ENCODE peak calls at places on chromosomes 6 and 20, in four cellular contexts. K is ovary, F is upper lobe of left lung, A is stomach. R is an unnamed sample.

GRCh38 chr6:88008821-88009220 is 38.8 kb upstream of the SPACA1 start:
- DNase-seq in K (no peak), F (no peak), A (no peak), R (no peak)

GRCh38 chr20:53809728-53810365 is 216.2 kb upstream of the ZNF217 start:
- DNase-seq in K (no peak), F (no peak), A (no peak), R (no peak)

GRCh38 chr6:105116150-105116549 is 63.7 kb downstream of the POPDC3 start:
- DNase-seq in K (no peak), A (no peak), F (no peak), R (no peak)

GRCh38 chr6:117615981-117616961 is 14.0 kb upstream of the GOPC start:
- DNase-seq in A (no peak), K (no peak), F (no peak), R (no peak)

GRCh38 chr20:805713-806112 is 27.8 kb upstream of the FAM110A start:
- DNase-seq in K (no peak), F (no peak), A (no peak), R (no peak)

GRCh38 chr6:149065658-149066556 is 251.6 kb upstream of the TAB2 start:
- DNase-seq in F (no peak), A (no peak), K (no peak), R (no peak)

GRCh38 chr20:23049933-23050838 is 714 bp upstream of the THBD start:
- DNase-seq in K (peak), F (peak), A (peak), R (peak)

GRCh38 chr6:45724511-45724910 is 291.1 kb downstream of the CLIC5 start:
- DNase-seq in F (no peak), K (peak), A (no peak), R (no peak)

GRCh38 chr20:32138921-32139320 is 29.4 kb downstream of the TM9SF4 start:
- DNase-seq in F (no peak), A (no peak), K (no peak), R (peak)

GRCh38 chr20:9460518-9460917 is 53.9 kb upstream of the LAMP5 start:
- DNase-seq in F (no peak), A (no peak), K (no peak), R (no peak)

GRCh38 chr6:89117285-89118108 is at the start of gene SRSF12:
- DNase-seq in F (peak), A (peak), K (peak), R (no peak)

GRCh38 chr6:131766631-131767030 is 41.2 kb upstream of the ENPP1 start:
- DNase-seq in K (no peak), A (no peak), F (no peak), R (no peak)

GRCh38 chr6:35177586-35177985 is 36.2 kb upstream of the SCUBE3 start:
- DNase-seq in K (no peak), F (no peak), A (no peak), R (no peak)

GRCh38 chr6:10891960-10892359 is 5.1 kb downstream of the SYCP2L start:
- DNase-seq in K (no peak), F (no peak), A (no peak), R (no peak)

GRCh38 chr6:11969092-11969491 is 43.0 kb upstream of the HIVEP1 start:
- DNase-seq in K (peak), F (no peak), A (no peak), R (no peak)

GRCh38 chr6:64679411-64679810 is 1027.6 kb downstream of the EYS start:
- DNase-seq in A (no peak), K (no peak), F (no peak), R (no peak)

GRCh38 chr6:74749211-74750142 is 456.4 kb downstream of the COL12A1 start:
- DNase-seq in K (no peak), F (peak), A (no peak), R (no peak)

GRCh38 chr6:154938245-154938583 is 56.9 kb upstream of the TIAM2 start:
- DNase-seq in A (peak), F (peak), K (no peak), R (peak)

GRCh38 chr6:56259682-56260081 is 12.3 kb upstream of the COL21A1 start:
- DNase-seq in A (no peak), K (no peak), F (no peak), R (no peak)

GRCh38 chr6:90273863-90274262 is 22.8 kb downstream of the BACH2 start:
- DNase-seq in F (no peak), K (no peak), A (no peak), R (no peak)

GRCh38 chr6:90271831-90272230 is 24.8 kb downstream of the BACH2 start:
- DNase-seq in F (no peak), A (no peak), K (no peak), R (no peak)

GRCh38 chr6:90278129-90278528 is 18.5 kb downstream of the BACH2 start:
- DNase-seq in A (no peak), F (no peak), K (no peak), R (no peak)

GRCh38 chr6:90277301-90278011 is 19.2 kb downstream of the BACH2 start:
- DNase-seq in K (no peak), A (no peak), F (no peak), R (no peak)

GRCh38 chr6:90274481-90275030 is 22.1 kb downstream of the BACH2 start:
- DNase-seq in F (peak), A (peak), K (no peak), R (no peak)
- TF ChIP-seq EP300 in F (no peak), A (no peak), K (no peak), R (no peak)

DNA sequence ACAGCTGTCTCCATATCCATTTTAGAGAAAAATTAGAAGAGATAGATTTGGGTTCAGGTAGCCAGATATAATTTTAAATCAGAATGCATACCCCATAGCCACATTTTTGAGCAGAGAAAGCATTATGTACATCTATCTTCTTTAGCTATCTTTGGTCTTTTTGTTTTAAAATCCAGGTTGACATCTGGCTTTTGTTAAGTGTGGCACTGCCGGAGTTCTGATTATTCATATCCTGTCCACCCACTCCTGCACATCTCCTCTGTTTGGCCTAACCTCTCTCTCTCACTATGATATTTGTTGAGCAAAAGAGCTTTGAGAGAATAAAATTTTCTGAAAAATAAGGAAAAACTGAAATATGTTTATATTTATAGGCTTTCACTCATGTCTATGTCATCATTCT is 189.7 kb downstream of the PACRG start:
- DNase-seq in A (no peak), K (no peak), F (no peak), R (no peak)
- TF ChIP-seq EP300 in A (no peak), K (no peak), F (no peak), R (no peak)

GRCh38 chr20:50283922-50284810 is 93.5 kb downstream of the CEBPB start:
- DNase-seq in A (peak), K (peak), F (peak), R (no peak)
- TF ChIP-seq EP300 in A (no peak), K (no peak), F (no peak), R (no peak)

GRCh38 chr20:17882065-17882833 is 86.3 kb downstream of the SNX5 start:
- DNase-seq in F (no peak), K (no peak), A (no peak), R (no peak)
- TF ChIP-seq EP300 in F (no peak), K (no peak), A (no peak), R (no peak)

GRCh38 chr20:63898882-63899558 is 4.1 kb downstream of the DNAJC5 start:
- DNase-seq in K (no peak), A (no peak), F (peak), R (no peak)
- TF ChIP-seq EP300 in K (no peak), A (no peak), F (no peak), R (no peak)

GRCh38 chr6:129490551-129491245 is 219.3 kb downstream of the ARHGAP18 start:
- DNase-seq in K (no peak), F (peak), A (no peak), R (no peak)
- TF ChIP-seq EP300 in K (no peak), F (no peak), A (no peak), R (no peak)

DNA sequence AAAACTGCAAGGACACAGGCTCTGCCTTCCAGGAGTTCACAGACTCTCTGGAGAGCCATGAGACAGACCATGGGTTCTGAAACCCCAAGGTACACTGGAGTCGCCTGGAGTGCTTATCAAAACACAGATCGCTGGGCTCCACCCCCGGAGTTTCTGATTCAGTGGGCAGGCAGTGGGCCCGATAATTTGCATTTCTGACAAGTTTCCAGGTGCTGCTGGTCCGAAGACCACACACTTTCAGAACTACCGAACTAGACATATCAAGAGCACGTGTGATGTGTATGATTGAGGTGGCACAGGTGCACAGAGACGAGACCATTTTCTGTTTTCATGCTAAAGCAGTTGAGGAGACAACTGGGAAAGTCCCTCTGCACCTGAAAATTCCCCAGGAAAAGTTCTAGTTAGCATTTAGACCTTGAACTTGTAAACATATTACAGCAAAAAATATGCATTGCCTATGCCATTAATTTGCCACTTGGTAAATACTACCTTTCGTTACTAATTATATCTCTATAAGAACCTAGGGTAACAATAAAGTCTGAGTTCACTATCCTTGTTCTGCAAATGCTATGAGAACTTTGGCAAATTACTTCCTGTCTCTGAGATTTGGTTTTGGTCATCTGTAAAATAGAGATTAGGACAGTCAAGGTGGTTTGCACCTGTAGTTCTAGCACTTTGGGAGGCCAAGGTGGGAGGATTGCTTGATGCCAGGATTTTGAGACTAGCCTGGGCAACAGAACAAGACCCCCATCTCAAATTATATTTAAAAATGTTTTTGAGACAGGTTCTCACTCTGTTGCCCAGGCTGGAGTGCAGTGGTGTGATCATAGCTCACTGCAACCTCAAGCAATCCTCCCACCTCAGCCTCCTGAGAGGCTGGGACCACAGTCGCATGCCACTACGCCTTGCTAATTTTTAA is 14.3 kb upstream of the PIM1 start:
- DNase-seq in K (no peak), A (peak), F (no peak), R (no peak)
- TF ChIP-seq EP300 in K (no peak), A (no peak), F (no peak), R (no peak)

R was measured in suprapubic skin.